ENCODE peak calls at places on chromosome 11, in ten cellular contexts. D, F, V, I, Y, E, H, G, U and R are unnamed samples.

GRCh38 chr11:58524232-58525036 is 16.5 kb upstream of the OR5B21 start:
- DNase-seq in U (peak), D (peak), I (peak), E (peak), F (no peak), Y (peak), G (no peak), V (peak), H (peak), R (peak)

GRCh38 chr11:68979931-68980775 is 633 bp downstream of the MRGPRD start:
- DNase-seq in H (peak), F (no peak), V (no peak), D (no peak), G (no peak), Y (no peak), E (no peak), I (no peak), U (no peak), R (no peak)

GRCh38 chr11:128424271-128424709 is 163.1 kb downstream of the ETS1 start:
- DNase-seq in D (no peak), Y (no peak), I (no peak), G (no peak), E (no peak), V (no peak), U (no peak), H (peak), F (no peak), R (no peak)

GRCh38 chr11:6315811-6316425 is 4.4 kb downstream of the CAVIN3 start:
- DNase-seq in U (peak), E (peak), V (peak), H (peak), F (no peak), I (no peak), D (peak), G (peak), Y (peak), R (peak)

GRCh38 chr11:47152953-47153950 is 23.4 kb downstream of the ARFGAP2 start:
- DNase-seq in V (peak), U (peak), E (peak), D (peak), I (peak), G (peak), Y (peak), H (peak), F (no peak), R (peak)

GRCh38 chr11:69119170-69119569 is 36.6 kb upstream of the SMIM38 start:
- DNase-seq in G (no peak), I (no peak), V (no peak), D (no peak), U (no peak), F (no peak), Y (no peak), H (no peak), E (no peak), R (no peak)

GRCh38 chr11:1546536-1547466 is 25.3 kb downstream of the DUSP8 start:
- DNase-seq in V (peak), G (peak), D (no peak), I (peak), U (no peak), Y (peak), H (peak), E (no peak), F (no peak), R (peak)

GRCh38 chr11:103601230-103601846 is 435.1 kb upstream of the DDI1 start:
- DNase-seq in E (peak), Y (peak), G (peak), D (peak), I (no peak), U (peak), H (peak), F (peak), V (peak), R (peak)

GRCh38 chr11:11850668-11851067 is 8.9 kb downstream of the USP47 start:
- DNase-seq in U (no peak), I (no peak), D (no peak), F (no peak), Y (no peak), E (no peak), G (no peak), V (no peak), H (no peak), R (no peak)

GRCh38 chr11:134120921-134121526 is 52.2 kb downstream of the JAM3 start:
- DNase-seq in D (peak), E (no peak), Y (no peak), U (peak), H (peak), I (no peak), V (no peak), F (no peak), G (no peak), R (no peak)

GRCh38 chr11:9660886-9661285 is 3.0 kb upstream of the SWAP70 start:
- DNase-seq in F (no peak), I (no peak), D (no peak), E (no peak), U (no peak), H (no peak), G (no peak), V (no peak), Y (no peak), R (no peak)

GRCh38 chr11:64974124-64974523 is 2.2 kb upstream of the MAJIN start:
- DNase-seq in Y (no peak), H (no peak), D (no peak), G (no peak), I (no peak), V (no peak), U (no peak), F (no peak), E (peak), R (no peak)

GRCh38 chr11:72584293-72584921 is 89.8 kb downstream of the PDE2A start:
- DNase-seq in Y (peak), F (peak), H (peak), E (no peak), U (no peak), G (no peak), I (peak), V (no peak), D (no peak), R (no peak)

GRCh38 chr11:26025680-26026079 is 306.2 kb upstream of the ANO3 start:
- DNase-seq in G (no peak), F (no peak), I (no peak), H (no peak), V (no peak), U (no peak), Y (no peak), D (no peak), E (no peak), R (no peak)

GRCh38 chr11:105000797-105001196 is 22.2 kb downstream of the CASP5 start:
- DNase-seq in Y (peak), F (peak), G (no peak), E (peak), D (no peak), V (no peak), U (no peak), I (peak), H (no peak), R (no peak)

GRCh38 chr11:107293677-107294344 is 163.8 kb downstream of the CWF19L2 start:
- DNase-seq in V (no peak), G (no peak), F (no peak), E (no peak), Y (no peak), H (no peak), U (no peak), I (no peak), D (no peak), R (no peak)

GRCh38 chr11:86497310-86497709 is 122.6 kb downstream of the CCDC81 start:
- DNase-seq in E (no peak), F (no peak), U (no peak), V (no peak), Y (no peak), H (peak), D (no peak), G (no peak), I (no peak), R (no peak)

GRCh38 chr11:92083123-92083522 is 141.5 kb upstream of the FAT3 start:
- DNase-seq in D (no peak), G (no peak), I (no peak), U (no peak), E (no peak), Y (no peak), H (no peak), F (no peak), V (no peak), R (no peak)

GRCh38 chr11:73856001-73856663 is 20.5 kb downstream of the COA4 start:
- DNase-seq in E (no peak), Y (no peak), G (no peak), I (no peak), D (no peak), F (no peak), V (no peak), H (no peak), U (no peak), R (no peak)

GRCh38 chr11:70471254-70471653 is 72.9 kb downstream of the CTTN start:
- DNase-seq in U (no peak), I (no peak), F (no peak), G (peak), E (peak), V (peak), H (no peak), D (peak), Y (peak), R (no peak)

GRCh38 chr11:118114266-118114665 is 27.5 kb upstream of the SMIM35 start:
- DNase-seq in G (no peak), D (no peak), I (no peak), U (no peak), E (no peak), F (no peak), Y (no peak), V (no peak), H (no peak), R (no peak)

GRCh38 chr11:17802491-17802890 is 67.9 kb downstream of the KCNC1 start:
- DNase-seq in D (no peak), V (no peak), U (no peak), H (no peak), F (no peak), G (no peak), Y (no peak), E (no peak), I (no peak), R (peak)

GRCh38 chr11:62399868-62400245 is 19.0 kb upstream of the SCGB1A1 start:
- DNase-seq in D (no peak), H (no peak), Y (no peak), G (no peak), F (no peak), I (no peak), U (no peak), V (no peak), E (no peak), R (no peak)

GRCh38 chr11:44816761-44817160 is 90.0 kb downstream of the TSPAN18 start:
- DNase-seq in Y (no peak), F (no peak), G (no peak), D (no peak), I (no peak), E (no peak), H (no peak), V (no peak), U (no peak), R (no peak)

GRCh38 chr11:118892515-118892914 is 8.8 kb downstream of the CXCR5 start:
- DNase-seq in Y (peak), H (no peak), D (no peak), U (no peak), G (no peak), I (no peak), E (peak), V (no peak), F (no peak), R (no peak)

GRCh38 chr11:68439355-68440065 is 21.0 kb upstream of the PPP6R3 start:
- DNase-seq in H (peak), U (no peak), Y (no peak), F (no peak), V (no peak), E (no peak), D (no peak), I (no peak), G (no peak), R (no peak)

GRCh38 chr11:46553746-46554204 is 40.0 kb downstream of the AMBRA1 start:
- DNase-seq in I (no peak), H (no peak), V (no peak), F (no peak), Y (no peak), U (no peak), G (no peak), E (no peak), D (peak), R (no peak)

GRCh38 chr11:8070417-8071101 is 10.5 kb upstream of the TUB start:
- DNase-seq in H (peak), Y (peak), U (peak), I (no peak), V (peak), D (peak), E (peak), F (no peak), G (no peak), R (no peak)

GRCh38 chr11:57323503-57324153 is 1.1 kb downstream of the TNKS1BP1 start:
- DNase-seq in D (peak), U (no peak), F (no peak), I (no peak), E (no peak), V (peak), G (no peak), H (peak), Y (no peak), R (no peak)

GRCh38 chr11:122758974-122759373 is 79.3 kb upstream of the CRTAM start:
- DNase-seq in Y (no peak), V (no peak), I (no peak), F (no peak), H (no peak), G (no peak), E (no peak), U (no peak), D (no peak), R (peak)